ENCODE peak calls at places on chromosomes 13 and 19, in nine cellular contexts. Y, J, R, L, O, K, M, Q and T are unnamed samples.

GRCh38 chr13:108787709-108788394 is 158.4 kb downstream of the MYO16 start:
- DNase-seq in Y (no peak), J (no peak), M (no peak), O (no peak), R (no peak), L (no peak), K (peak), Q (no peak), T (no peak)

GRCh38 chr13:86906458-86906857 is 764.7 kb upstream of the SLITRK5 start:
- DNase-seq in Y (no peak), L (no peak), J (no peak), M (no peak), Q (no peak), R (no peak), K (no peak), O (no peak), T (no peak)

GRCh38 chr19:4906963-4907362 is 2.3 kb upstream of the UHRF1 start:
- DNase-seq in R (no peak), Q (no peak), Y (no peak), K (no peak), M (no peak), O (no peak), L (no peak), J (no peak), T (no peak)

GRCh38 chr19:2982983-2983350 is 5.6 kb downstream of the TLE6 start:
- DNase-seq in K (no peak), O (no peak), L (peak), M (no peak), R (no peak), Y (no peak), J (no peak), Q (peak), T (no peak)

GRCh38 chr19:843180-843835 is 2.5 kb downstream of the PRTN3 start:
- DNase-seq in Q (no peak), J (peak), M (no peak), O (no peak), R (no peak), L (peak), Y (peak), K (peak), T (no peak)

GRCh38 chr19:29188704-29189375 is 24.1 kb downstream of the UQCRFS1 start:
- DNase-seq in L (peak), Q (peak), Y (no peak), K (no peak), R (no peak), O (no peak), M (no peak), J (no peak), T (no peak)

GRCh38 chr13:44921931-44922758 is 67.1 kb downstream of the NUFIP1 start:
- DNase-seq in Y (no peak), O (no peak), R (no peak), M (no peak), K (no peak), L (peak), Q (peak), J (peak), T (no peak)

GRCh38 chr13:84645196-84646071 is 763.2 kb upstream of the SLITRK1 start:
- DNase-seq in R (no peak), K (no peak), M (no peak), Q (no peak), Y (no peak), O (no peak), L (no peak), J (no peak), T (no peak)

GRCh38 chr13:23899555-23899954 is 2.3 kb upstream of the C1QTNF9B start:
- DNase-seq in O (peak), L (no peak), J (peak), Y (peak), R (peak), Q (peak), K (peak), M (no peak), T (no peak)

GRCh38 chr13:101649490-101650126 is 197.1 kb downstream of the ITGBL1 start:
- DNase-seq in Q (peak), Y (no peak), J (peak), K (no peak), L (no peak), O (no peak), M (no peak), R (no peak), T (no peak)

GRCh38 chr19:18439025-18439909 is 1.3 kb upstream of the ISYNA1 start:
- DNase-seq in R (no peak), K (no peak), L (no peak), J (no peak), M (no peak), Y (peak), O (no peak), Q (peak), T (no peak)